ENCODE peak calls at places on chromosomes 7 and 10, in seven cellular contexts. K, U, L, P, N, J and W are unnamed samples.

GRCh38 chr7:45888185-45888992 is at the start of gene IGFBP1:
- DNase-seq in K (no peak), U (no peak), L (peak; percentile 21), P (peak; percentile 52), N (peak; percentile 11), J (peak; percentile 63), W (peak; percentile 29)

GRCh38 chr7:106959753-106960152 is 84.8 kb upstream of the PRKAR2B start:
- DNase-seq in K (no peak), U (no peak), L (no peak), P (peak; percentile 45), N (no peak), J (peak; percentile 21), W (no peak)

GRCh38 chr7:100706672-100707311 is 871 bp downstream of the POP7 start:
- DNase-seq in K (no peak), U (no peak), L (no peak), P (no peak), N (no peak), J (peak; percentile 27), W (no peak)

GRCh38 chr7:149773446-149774236 is at the start of gene ZNF467:
- DNase-seq in K (no peak), U (no peak), L (no peak), P (peak; percentile 73), N (peak; percentile 71), J (peak; percentile 72), W (peak; percentile 55)

GRCh38 chr10:546971-547590 is 142.4 kb downstream of the DIP2C start:
- DNase-seq in K (no peak), U (no peak), L (no peak), P (no peak), N (no peak), J (no peak), W (no peak)

GRCh38 chr7:154899893-154900292 is 103.0 kb downstream of the PAXIP1 start:
- DNase-seq in K (no peak), U (no peak), L (no peak), P (no peak), N (no peak), J (no peak), W (no peak)

GRCh38 chr7:68224041-68224534 is 1227.5 kb downstream of the TYW1 start:
- DNase-seq in K (no peak), U (no peak), L (no peak), P (peak; percentile 42), N (peak; percentile 95), J (no peak), W (peak; percentile 86)

GRCh38 chr10:97785731-97786130 is 13.9 kb upstream of the SFRP5 start:
- DNase-seq in K (no peak), U (no peak), L (no peak), P (no peak), N (no peak), J (no peak), W (no peak)

GRCh38 chr7:115630049-115630448 is 400.5 kb downstream of the TFEC start:
- DNase-seq in K (no peak), U (no peak), L (no peak), P (no peak), N (no peak), J (no peak), W (no peak)

GRCh38 chr10:43105119-43105792 is 28.4 kb downstream of the RET start:
- DNase-seq in K (peak; percentile 18), U (no peak), L (peak; percentile 62), P (peak; percentile 94), N (peak; percentile 41), J (peak; percentile 89), W (peak; percentile 42)

GRCh38 chr7:83267141-83267631 is 104.5 kb upstream of the PCLO start:
- DNase-seq in K (no peak), U (no peak), L (peak; percentile 6), P (no peak), N (peak; percentile 74), J (no peak), W (peak; percentile 48)

GRCh38 chr10:129274928-129275474 is 192.0 kb upstream of the MGMT start:
- DNase-seq in K (no peak), U (no peak), L (no peak), P (no peak), N (no peak), J (peak; percentile 10), W (no peak)

GRCh38 chr10:71860243-71861029 is 9.4 kb upstream of the PSAP start:
- DNase-seq in K (peak; percentile 94), U (peak; percentile 100), L (peak; percentile 100), P (peak; percentile 82), N (no peak), J (peak; percentile 51), W (peak; percentile 69)

GRCh38 chr10:60382946-60383681 is 6.6 kb downstream of the ANK3 start:
- DNase-seq in K (no peak), U (no peak), L (peak; percentile 80), P (no peak), N (no peak), J (no peak), W (no peak)

GRCh38 chr7:22214000-22214399 is 143.0 kb downstream of the RAPGEF5 start:
- DNase-seq in K (no peak), U (no peak), L (no peak), P (no peak), N (no peak), J (no peak), W (no peak)

GRCh38 chr7:36565792-36566356 is 158.4 kb downstream of the AOAH start:
- DNase-seq in K (no peak), U (no peak), L (no peak), P (no peak), N (no peak), J (no peak), W (peak; percentile 11)

GRCh38 chr7:151399906-151400305 is 9.9 kb downstream of the WDR86 start:
- DNase-seq in K (no peak), U (no peak), L (no peak), P (no peak), N (no peak), J (no peak), W (no peak)

GRCh38 chr7:149855368-149856305 is 17.5 kb downstream of the ZNF862 start:
- DNase-seq in K (no peak), U (no peak), L (peak; percentile 90), P (no peak), N (no peak), J (no peak), W (peak; percentile 15)

GRCh38 chr7:46871516-46871915 is 710.4 kb downstream of the TNS3 start:
- DNase-seq in K (no peak), U (no peak), L (no peak), P (no peak), N (no peak), J (no peak), W (no peak)

GRCh38 chr7:158705234-158705890 is 758 bp upstream of the NCAPG2 start:
- DNase-seq in K (no peak), U (no peak), L (no peak), P (no peak), N (peak; percentile 56), J (no peak), W (peak; percentile 71)

GRCh38 chr10:119770928-119771327 is 45.1 kb downstream of the INPP5F start:
- DNase-seq in K (no peak), U (no peak), L (peak; percentile 27), P (no peak), N (no peak), J (no peak), W (no peak)

GRCh38 chr10:117318909-117319308 is 56.3 kb downstream of the PDZD8 start:
- DNase-seq in K (no peak), U (no peak), L (no peak), P (no peak), N (no peak), J (no peak), W (no peak)

GRCh38 chr7:128405345-128406146 is 4.2 kb downstream of the IMPDH1 start:
- DNase-seq in K (no peak), U (no peak), L (no peak), P (peak; percentile 88), N (peak; percentile 49), J (peak; percentile 75), W (peak; percentile 67)

GRCh38 chr10:114389429-114389828 is 14.9 kb downstream of the AFAP1L2 start:
- DNase-seq in K (no peak), U (no peak), L (peak; percentile 82), P (no peak), N (no peak), J (no peak), W (no peak)

GRCh38 chr10:29183304-29183918 is 105.5 kb upstream of the LYZL1 start:
- DNase-seq in K (no peak), U (no peak), L (no peak), P (no peak), N (no peak), J (no peak), W (no peak)

GRCh38 chr7:140654661-140655060 is 14.0 kb upstream of the DENND2A start:
- DNase-seq in K (no peak), U (no peak), L (no peak), P (no peak), N (no peak), J (no peak), W (no peak)

GRCh38 chr10:52568309-52568708 is 204.3 kb downstream of the MBL2 start:
- DNase-seq in K (no peak), U (no peak), L (no peak), P (no peak), N (no peak), J (no peak), W (no peak)

GRCh38 chr7:100000239-100000638 is 15.2 kb upstream of the ZKSCAN1 start:
- DNase-seq in K (no peak), U (no peak), L (no peak), P (no peak), N (no peak), J (no peak), W (no peak)

GRCh38 chr10:79385392-79385795 is 38.1 kb downstream of the PPIF start:
- DNase-seq in K (no peak), U (no peak), L (no peak), P (peak; percentile 2), N (no peak), J (no peak), W (no peak)

GRCh38 chr10:132410056-132410778 is 13.2 kb downstream of the PWWP2B start:
- DNase-seq in K (no peak), U (no peak), L (no peak), P (no peak), N (no peak), J (no peak), W (no peak)

GRCh38 chr7:26078437-26079362 is 73.3 kb upstream of the NFE2L3 start:
- DNase-seq in K (no peak), U (no peak), L (peak; percentile 8), P (peak; percentile 95), N (peak; percentile 86), J (peak; percentile 87), W (peak; percentile 92)

GRCh38 chr10:124315599-124316270 is 103.0 kb downstream of the OAT start:
- DNase-seq in K (no peak), U (no peak), L (no peak), P (no peak), N (no peak), J (no peak), W (no peak)

GRCh38 chr7:76282344-76283253 is 19.9 kb upstream of the HSPB1 start:
- DNase-seq in K (no peak), U (no peak), L (no peak), P (peak; percentile 78), N (no peak), J (peak; percentile 75), W (no peak)

GRCh38 chr10:67839957-67840356 is 2.0 kb upstream of the DNAJC12 start:
- DNase-seq in K (no peak), U (no peak), L (peak; percentile 36), P (no peak), N (no peak), J (no peak), W (no peak)